ENCODE peak calls at places on chromosomes 13 and 19, in six cellular contexts. V is stimulated activated CD8-positive, alpha-beta memory T cell treated with anti-CD3 and anti-CD28 coated beads, Interleukin-4, amount 100 ng/mL, for 24 hours; A is T-helper 2 cell; Q is stimulated activated CD4-positive, alpha-beta T cell treated with anti-CD3 and anti-CD28 coated beads, Interleukin-1b, Interleukin-23, amount 100 ng/mL, for 24 hours; G is coronary artery; E is SW 1271. H is an unnamed sample.

GRCh38 chr13:111893071-111893606 is 173.8 kb upstream of the SOX1 start:
- DNase-seq in V (no peak), A (no peak), Q (no peak), G (peak; percentile 43), E (no peak), H (no peak)

GRCh38 chr13:109509154-109509905 is 277.1 kb downstream of the IRS2 start:
- DNase-seq in V (no peak), A (no peak), Q (no peak), G (no peak), E (no peak), H (no peak)

GRCh38 chr19:41887711-41888382 is 4.9 kb downstream of the ARHGEF1 start:
- DNase-seq in V (peak; percentile 81), A (peak; percentile 86), Q (peak; percentile 54), G (no peak), E (no peak), H (peak; percentile 89)

GRCh38 chr13:83905641-83906040 is 23.4 kb upstream of the SLITRK1 start:
- DNase-seq in V (no peak), A (no peak), Q (no peak), G (no peak), E (no peak), H (no peak)

GRCh38 chr19:32830231-32831014 is 39.1 kb downstream of the SLC7A9 start:
- DNase-seq in V (no peak), A (no peak), Q (no peak), G (no peak), E (no peak), H (no peak)

GRCh38 chr13:65724261-65724660 is 1505.9 kb downstream of the PCDH9 start:
- DNase-seq in V (no peak), A (no peak), Q (no peak), G (no peak), E (no peak), H (no peak)

GRCh38 chr13:40518481-40518882 is 148.0 kb downstream of the FOXO1 start:
- DNase-seq in V (peak; percentile 56), A (no peak), Q (peak; percentile 45), G (no peak), E (no peak), H (peak; percentile 13)

GRCh38 chr13:96575423-96576320 is 418.6 kb downstream of the OXGR1 start:
- DNase-seq in V (no peak), A (no peak), Q (no peak), G (no peak), E (no peak), H (no peak)

H was measured in T-cell.